ENCODE peak calls at places on chromosomes 2 and 18, in five cellular contexts. I, P, A, J and Q are unnamed samples.

GRCh38 chr2:188788621-188789020 is 185.6 kb upstream of the COL3A1 start:
- DNase-seq in A (no peak), J (peak), P (peak), I (no peak), Q (peak)

GRCh38 chr18:54776282-54776977 is 51.8 kb upstream of the RAB27B start:
- DNase-seq in I (peak), A (no peak), P (no peak), J (no peak), Q (peak)

GRCh38 chr2:162914161-162914560 is 75.6 kb upstream of the KCNH7 start:
- DNase-seq in P (no peak), I (no peak), A (no peak), J (no peak), Q (no peak)

GRCh38 chr2:25615920-25616319 is 57.5 kb downstream of the DTNB start:
- DNase-seq in J (no peak), I (no peak), A (no peak), P (no peak), Q (no peak)

GRCh38 chr2:177588671-177589070 is 196.1 kb downstream of the AGPS start:
- DNase-seq in J (no peak), A (no peak), I (no peak), P (no peak), Q (no peak)

GRCh38 chr18:2982452-2983172 is 30.3 kb downstream of the LPIN2 start:
- DNase-seq in I (no peak), P (no peak), J (no peak), A (peak), Q (no peak)

GRCh38 chr2:102498414-102498813 is 25.4 kb downstream of the SLC9A4 start:
- DNase-seq in J (no peak), P (no peak), I (no peak), A (no peak), Q (no peak)

GRCh38 chr2:215717627-215718412 is 282.0 kb upstream of the FN1 start:
- DNase-seq in A (no peak), J (no peak), P (no peak), I (no peak), Q (no peak)

GRCh38 chr2:174744111-174744510 is 20.2 kb downstream of the CHRNA1 start:
- DNase-seq in A (no peak), J (no peak), P (no peak), I (no peak), Q (no peak)

GRCh38 chr2:70242552-70242951 is 5.9 kb downstream of the TIA1 start:
- DNase-seq in A (peak), J (no peak), I (no peak), P (no peak), Q (no peak)

GRCh38 chr2:205261631-205262030 is 420.7 kb upstream of the NRP2 start:
- DNase-seq in A (no peak), P (no peak), J (no peak), I (no peak), Q (no peak)

GRCh38 chr2:214902273-214902672 is 92.8 kb upstream of the BARD1 start:
- DNase-seq in J (no peak), I (no peak), P (no peak), A (no peak), Q (no peak)

GRCh38 chr2:233486357-233486756 is 80.2 kb downstream of the USP40 start:
- DNase-seq in I (no peak), J (no peak), P (no peak), A (no peak), Q (no peak)

GRCh38 chr2:233435436-233436190 is 81.3 kb downstream of the DGKD start:
- DNase-seq in A (no peak), I (no peak), J (no peak), P (peak), Q (no peak)

GRCh38 chr2:53987336-53987921 is 16.6 kb upstream of the PSME4 start:
- DNase-seq in I (peak), J (no peak), P (no peak), A (no peak), Q (peak)

GRCh38 chr2:142756430-142756829 is 121.0 kb upstream of the KYNU start:
- DNase-seq in I (no peak), A (no peak), J (no peak), P (no peak), Q (no peak)

GRCh38 chr2:146917430-146918037 is 927.3 kb upstream of the ACVR2A start:
- DNase-seq in J (no peak), P (no peak), I (no peak), A (no peak), Q (no peak)

GRCh38 chr2:173066887-173067676 is 8.6 kb upstream of the MAP3K20 start:
- DNase-seq in I (no peak), P (no peak), A (no peak), J (no peak), Q (no peak)

GRCh38 chr2:38039111-38039510 is 36.8 kb downstream of the CYP1B1 start:
- DNase-seq in A (no peak), J (no peak), I (no peak), P (no peak), Q (no peak)

GRCh38 chr2:12819098-12819465 is 102.3 kb downstream of the TRIB2 start:
- DNase-seq in J (peak), I (peak), A (peak), P (peak), Q (peak)

GRCh38 chr2:67455219-67456142 is 58.3 kb downstream of the ETAA1 start:
- DNase-seq in J (no peak), P (no peak), I (no peak), A (peak), Q (no peak)

GRCh38 chr2:29009711-29010677 is 28.9 kb downstream of the TOGARAM2 start:
- DNase-seq in I (no peak), J (no peak), P (no peak), A (no peak), Q (no peak)

GRCh38 chr2:50347355-50348044 is 684.4 kb downstream of the NRXN1 start:
- DNase-seq in A (peak), I (no peak), P (no peak), J (no peak), Q (no peak)

GRCh38 chr18:61738488-61738887 is 154.3 kb downstream of the RNF152 start:
- DNase-seq in J (no peak), P (no peak), I (no peak), A (no peak), Q (no peak)

GRCh38 chr18:44823782-44824181 is 143.1 kb downstream of the SETBP1 start:
- DNase-seq in A (no peak), I (no peak), J (no peak), P (no peak), Q (peak)

GRCh38 chr18:58862404-58862803 is 2.3 kb upstream of the ZNF532 start:
- DNase-seq in A (no peak), I (no peak), J (no peak), P (no peak), Q (no peak)

GRCh38 chr2:227407601-227408089 is 19.9 kb upstream of the SCYGR1 start:
- DNase-seq in J (peak), P (peak), I (no peak), A (no peak), Q (no peak)

GRCh38 chr2:20141056-20141762 is 83.7 kb downstream of the SDC1 start:
- DNase-seq in A (no peak), I (peak), J (peak), P (peak), Q (peak)

GRCh38 chr18:44557626-44558151 is 123.0 kb upstream of the SETBP1 start:
- DNase-seq in I (no peak), J (no peak), P (no peak), A (no peak), Q (no peak)

GRCh38 chr2:45904931-45905642 is 253.6 kb downstream of the PRKCE start:
- DNase-seq in A (no peak), P (no peak), I (no peak), J (no peak), Q (no peak)

GRCh38 chr2:85089464-85090072 is 43.6 kb upstream of the TCF7L1 start:
- DNase-seq in A (peak), I (no peak), P (no peak), J (no peak), Q (no peak)

GRCh38 chr2:226658555-226658954 is 141.1 kb downstream of the IRS1 start:
- DNase-seq in J (no peak), A (no peak), P (no peak), I (no peak), Q (peak)

GRCh38 chr2:188634656-188635055 is 339.5 kb upstream of the COL3A1 start:
- DNase-seq in P (no peak), A (no peak), J (no peak), I (no peak), Q (no peak)

GRCh38 chr18:48953096-48953706 is 2.4 kb upstream of the SMAD7 start:
- DNase-seq in P (no peak), I (no peak), J (peak), A (no peak), Q (no peak)

GRCh38 chr18:48950536-48951447 is at the start of gene SMAD7:
- DNase-seq in P (peak), A (no peak), J (peak), I (no peak), Q (no peak)

GRCh38 chr18:48952287-48953095 is 1.7 kb upstream of the SMAD7 start:
- DNase-seq in I (no peak), P (peak), A (peak), J (peak), Q (peak)

GRCh38 chr18:48949606-48950535 is 894 bp downstream of the SMAD7 start:
- DNase-seq in J (peak), I (no peak), P (peak), A (peak), Q (no peak)

GRCh38 chr18:48951448-48952286 is 902 bp upstream of the SMAD7 start:
- DNase-seq in A (peak), I (no peak), J (peak), P (peak), Q (peak)
- H3K4me3 ChIP-seq in A (peak), I (peak), J (peak), P (peak), Q (peak)

GRCh38 chr2:237084444-237084843 is 1.2 kb upstream of the COPS8 start:
- DNase-seq in P (no peak), I (no peak), J (no peak), A (no peak), Q (no peak)
- H3K4me3 ChIP-seq in P (no peak), I (no peak), J (no peak), A (peak), Q (peak)

DNA sequence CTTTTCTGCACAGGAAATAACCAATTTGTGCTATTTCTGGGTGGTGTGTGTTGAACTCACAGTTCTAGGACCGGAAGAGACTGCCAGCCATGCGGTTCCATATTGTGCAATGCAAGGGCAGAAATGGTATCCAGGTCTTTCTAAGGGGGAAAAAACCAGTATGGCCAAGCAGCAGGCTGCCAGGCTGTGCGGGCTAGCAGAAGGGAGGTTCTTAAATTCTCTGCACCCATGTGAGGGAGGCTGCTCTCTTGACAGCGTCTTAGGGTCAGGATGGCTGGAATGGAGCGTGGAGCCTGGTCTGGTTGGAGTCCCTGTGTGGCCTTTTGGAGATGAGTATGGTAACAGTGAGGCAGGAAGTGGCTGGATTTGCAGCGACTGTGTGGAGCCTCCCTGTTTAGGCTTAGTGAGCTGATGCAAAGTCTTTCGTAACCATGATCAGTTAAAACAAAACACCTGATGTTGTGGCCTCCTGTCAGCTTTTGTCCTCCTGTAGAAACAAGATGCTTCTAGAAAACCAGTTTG is 52.6 kb downstream of the NCK2 start:
- DNase-seq in I (no peak), P (no peak), J (no peak), A (no peak), Q (no peak)
- H3K4me3 ChIP-seq in I (no peak), P (no peak), J (no peak), A (no peak), Q (no peak)

GRCh38 chr2:47655563-47655880 is 127.4 kb upstream of the MSH6 start:
- DNase-seq in J (no peak), I (no peak), A (no peak), P (no peak), Q (no peak)
- H3K4me3 ChIP-seq in J (no peak), I (no peak), A (no peak), P (no peak), Q (no peak)